ENCODE peak calls at places on chromosome 18, in seven cellular contexts. One of them, this sample, is unnamed.

GRCh38 chr18:25062720-25063119 is 289.2 kb downstream of the ZNF521 start:
- DNase-seq in NB4: no peak
- DNase-seq in IMR-90: no peak
- DNase-seq in transverse colon: no peak
- DNase-seq in fibroblast of lung: no peak
- DNase-seq in coronary artery: no peak
- DNase-seq in CD8-positive, alpha-beta T cell: no peak
- DNase-seq in this sample: no peak

GRCh38 chr18:44182363-44182762 is 498.3 kb upstream of the SETBP1 start:
- DNase-seq in fibroblast of lung: no peak
- DNase-seq in IMR-90: no peak
- DNase-seq in NB4: no peak
- DNase-seq in coronary artery: no peak
- DNase-seq in CD8-positive, alpha-beta T cell: no peak
- DNase-seq in transverse colon: no peak
- DNase-seq in this sample: no peak

GRCh38 chr18:27674411-27674810 is 489.3 kb upstream of the CHST9 start:
- DNase-seq in IMR-90: no peak
- DNase-seq in NB4: no peak
- DNase-seq in coronary artery: no peak
- DNase-seq in transverse colon: no peak
- DNase-seq in CD8-positive, alpha-beta T cell: no peak
- DNase-seq in fibroblast of lung: no peak
- DNase-seq in this sample: no peak

GRCh38 chr18:10376735-10377134 is 77.7 kb upstream of the APCDD1 start:
- DNase-seq in transverse colon: no peak
- DNase-seq in coronary artery: no peak
- DNase-seq in IMR-90: no peak
- DNase-seq in fibroblast of lung: no peak
- DNase-seq in NB4: no peak
- DNase-seq in CD8-positive, alpha-beta T cell: no peak
- DNase-seq in this sample: no peak

GRCh38 chr18:27712066-27712465 is 464.9 kb downstream of the CDH2 start:
- DNase-seq in NB4: no peak
- DNase-seq in IMR-90: no peak
- DNase-seq in transverse colon: no peak
- DNase-seq in coronary artery: no peak
- DNase-seq in fibroblast of lung: no peak
- DNase-seq in CD8-positive, alpha-beta T cell: no peak
- DNase-seq in this sample: no peak

GRCh38 chr18:4125246-4125938 is 329.7 kb downstream of the DLGAP1 start:
- DNase-seq in transverse colon: no peak
- DNase-seq in NB4: no peak
- DNase-seq in coronary artery: no peak
- DNase-seq in CD8-positive, alpha-beta T cell: no peak
- DNase-seq in IMR-90: no peak
- DNase-seq in fibroblast of lung: no peak
- DNase-seq in this sample: no peak

GRCh38 chr18:75896865-75897264 is 469.4 kb upstream of the SMIM21 start:
- DNase-seq in NB4: no peak
- DNase-seq in CD8-positive, alpha-beta T cell: no peak
- DNase-seq in fibroblast of lung: no peak
- DNase-seq in transverse colon: no peak
- DNase-seq in IMR-90: no peak
- DNase-seq in coronary artery: no peak
- DNase-seq in this sample: no peak

GRCh38 chr18:6412933-6413472 is 1.7 kb downstream of the L3MBTL4 start:
- DNase-seq in NB4: no peak
- DNase-seq in fibroblast of lung: no peak
- DNase-seq in coronary artery: no peak
- DNase-seq in IMR-90: no peak
- DNase-seq in CD8-positive, alpha-beta T cell: no peak
- DNase-seq in transverse colon: no peak
- DNase-seq in this sample: no peak

GRCh38 chr18:22175326-22175725 is 5.9 kb downstream of the GATA6 start:
- DNase-seq in transverse colon: no peak
- DNase-seq in fibroblast of lung: no peak
- DNase-seq in coronary artery: no peak
- DNase-seq in NB4: no peak
- DNase-seq in CD8-positive, alpha-beta T cell: no peak
- DNase-seq in IMR-90: no peak
- DNase-seq in this sample: no peak

GRCh38 chr18:22570492-22570891 is 152.8 kb upstream of the CTAGE1 start:
- DNase-seq in IMR-90: no peak
- DNase-seq in NB4: no peak
- DNase-seq in transverse colon: no peak
- DNase-seq in fibroblast of lung: no peak
- DNase-seq in CD8-positive, alpha-beta T cell: no peak
- DNase-seq in coronary artery: no peak
- DNase-seq in this sample: no peak

DNA sequence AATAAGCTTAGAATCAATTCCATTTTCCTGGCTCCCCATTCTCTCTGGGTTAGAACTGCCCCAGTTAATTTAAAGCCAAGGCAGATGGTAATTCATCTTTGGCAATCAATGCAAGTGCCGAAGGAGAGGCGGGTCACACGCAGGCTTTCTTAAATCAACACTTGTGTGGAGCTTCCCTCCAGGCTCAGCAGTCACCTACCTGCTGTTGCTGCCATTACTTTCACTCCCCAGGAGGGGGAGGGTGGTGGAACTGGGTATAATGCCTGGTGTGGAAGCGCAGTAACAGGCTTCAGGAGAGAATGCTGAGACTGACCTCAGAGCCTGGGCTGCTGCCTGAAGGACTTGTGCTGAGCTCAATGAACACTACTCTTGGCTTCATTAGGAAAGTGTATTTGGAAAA is 19.2 kb downstream of the TTR start:
- DNase-seq in transverse colon: peak
- DNase-seq in CD8-positive, alpha-beta T cell: no peak
- DNase-seq in coronary artery: no peak
- DNase-seq in IMR-90: no peak
- DNase-seq in NB4: peak
- DNase-seq in fibroblast of lung: no peak
- DNase-seq in this sample: no peak
- TF ChIP-seq CTCF in transverse colon: peak
- TF ChIP-seq CTCF in CD8-positive, alpha-beta T cell: no peak
- TF ChIP-seq CTCF in coronary artery: no peak
- TF ChIP-seq CTCF in IMR-90: no peak
- TF ChIP-seq CTCF in NB4: no peak
- TF ChIP-seq CTCF in fibroblast of lung: no peak
- TF ChIP-seq CTCF in this sample: peak

GRCh38 chr18:62505669-62506494 is 16.9 kb upstream of the ZCCHC2 start:
- DNase-seq in CD8-positive, alpha-beta T cell: no peak
- DNase-seq in IMR-90: no peak
- DNase-seq in transverse colon: no peak
- DNase-seq in fibroblast of lung: peak
- DNase-seq in NB4: peak
- DNase-seq in coronary artery: no peak
- DNase-seq in this sample: peak

GRCh38 chr18:62509779-62510178 is 13.0 kb upstream of the ZCCHC2 start:
- DNase-seq in coronary artery: no peak
- DNase-seq in NB4: no peak
- DNase-seq in transverse colon: no peak
- DNase-seq in CD8-positive, alpha-beta T cell: no peak
- DNase-seq in fibroblast of lung: no peak
- DNase-seq in IMR-90: no peak
- DNase-seq in this sample: no peak

GRCh38 chr18:62510744-62511143 is 12.1 kb upstream of the ZCCHC2 start:
- DNase-seq in fibroblast of lung: no peak
- DNase-seq in CD8-positive, alpha-beta T cell: no peak
- DNase-seq in IMR-90: no peak
- DNase-seq in coronary artery: no peak
- DNase-seq in transverse colon: no peak
- DNase-seq in NB4: no peak
- DNase-seq in this sample: no peak

GRCh38 chr18:62500966-62501591 is 21.7 kb upstream of the ZCCHC2 start:
- DNase-seq in coronary artery: no peak
- DNase-seq in NB4: no peak
- DNase-seq in transverse colon: no peak
- DNase-seq in CD8-positive, alpha-beta T cell: no peak
- DNase-seq in IMR-90: no peak
- DNase-seq in fibroblast of lung: no peak
- DNase-seq in this sample: no peak

DNA sequence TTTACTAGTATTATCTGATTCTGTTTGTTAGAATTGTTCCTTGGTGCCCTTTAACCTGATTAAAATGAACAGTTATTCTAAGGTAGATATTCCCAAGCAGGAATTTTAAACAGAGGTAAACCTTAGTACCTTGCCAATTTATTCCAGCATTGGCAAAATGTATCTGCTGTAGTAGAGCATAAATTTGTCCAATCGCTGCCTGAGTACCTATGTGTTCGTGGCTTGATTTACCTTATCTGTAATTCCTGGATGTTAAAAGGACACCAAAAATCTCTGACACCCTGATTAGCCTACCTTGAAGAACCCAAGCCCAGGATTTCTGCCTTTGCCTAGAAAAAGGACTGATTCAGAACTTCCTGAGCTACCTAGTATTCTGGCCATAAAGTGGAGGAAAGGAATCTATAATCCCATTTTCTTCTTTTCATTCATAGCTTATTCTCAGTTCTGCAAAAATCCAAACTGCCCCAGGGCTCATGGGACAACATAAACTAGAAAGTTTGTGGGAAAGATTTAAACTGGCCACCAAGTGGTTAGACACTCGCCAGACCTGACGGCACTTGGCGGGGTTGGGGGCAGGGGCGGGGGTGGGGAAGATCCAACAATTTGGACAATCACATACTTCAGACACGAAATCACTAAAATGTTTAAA is 16.2 kb upstream of the ZCCHC2 start:
- DNase-seq in IMR-90: no peak
- DNase-seq in NB4: no peak
- DNase-seq in CD8-positive, alpha-beta T cell: no peak
- DNase-seq in coronary artery: no peak
- DNase-seq in fibroblast of lung: no peak
- DNase-seq in transverse colon: no peak
- DNase-seq in this sample: no peak
- H3K4me3 ChIP-seq in IMR-90: peak
- H3K4me3 ChIP-seq in NB4: peak
- H3K4me3 ChIP-seq in CD8-positive, alpha-beta T cell: peak
- H3K4me3 ChIP-seq in coronary artery: peak
- H3K4me3 ChIP-seq in fibroblast of lung: peak
- H3K4me3 ChIP-seq in transverse colon: peak
- H3K4me3 ChIP-seq in this sample: no peak

DNA sequence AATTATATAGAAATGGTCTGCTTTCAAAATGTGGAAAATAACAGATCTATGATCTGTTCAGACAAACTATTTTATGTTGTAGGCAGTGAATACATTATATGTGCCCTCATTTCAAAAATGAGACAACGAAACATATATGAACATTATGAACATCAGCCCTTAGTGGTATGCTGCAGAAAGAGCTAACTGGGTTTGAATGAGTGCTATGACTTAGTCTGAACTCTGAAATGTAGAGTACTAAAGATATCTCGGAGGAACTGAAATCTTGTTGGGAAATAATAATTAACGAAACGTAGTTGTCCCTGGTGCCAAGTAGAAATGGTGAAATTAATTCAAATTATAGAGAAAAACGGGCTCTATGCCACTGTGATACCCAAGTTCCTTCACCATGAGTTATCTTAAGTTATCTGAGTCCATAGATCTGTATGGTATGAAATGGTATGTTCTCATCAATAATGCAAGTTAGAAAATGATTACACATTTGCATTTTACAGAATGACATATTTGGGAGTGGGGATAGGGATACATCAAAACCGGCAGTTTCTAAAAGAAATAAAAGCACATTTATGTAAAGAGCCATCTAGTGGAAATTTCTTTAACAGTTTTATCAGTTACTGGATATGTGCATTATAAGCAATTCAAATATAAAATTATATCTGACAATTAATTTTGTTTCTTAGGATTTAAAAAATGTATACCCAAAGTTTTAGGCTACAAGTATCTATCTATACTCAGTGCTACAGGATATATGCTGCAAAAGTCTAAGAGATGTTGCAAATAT is 26.7 kb downstream of the STARD6 start:
- DNase-seq in transverse colon: no peak
- DNase-seq in fibroblast of lung: no peak
- DNase-seq in coronary artery: no peak
- DNase-seq in IMR-90: no peak
- DNase-seq in CD8-positive, alpha-beta T cell: no peak
- DNase-seq in NB4: no peak
- DNase-seq in this sample: no peak
- TF ChIP-seq CTCF in transverse colon: no peak
- TF ChIP-seq CTCF in fibroblast of lung: no peak
- TF ChIP-seq CTCF in coronary artery: no peak
- TF ChIP-seq CTCF in IMR-90: no peak
- TF ChIP-seq CTCF in CD8-positive, alpha-beta T cell: no peak
- TF ChIP-seq CTCF in NB4: no peak
- TF ChIP-seq CTCF in this sample: peak

GRCh38 chr18:58865009-58865345 is 300 bp downstream of the ZNF532 start:
- DNase-seq in transverse colon: no peak
- DNase-seq in fibroblast of lung: no peak
- DNase-seq in coronary artery: no peak
- DNase-seq in CD8-positive, alpha-beta T cell: no peak
- DNase-seq in NB4: no peak
- DNase-seq in IMR-90: no peak
- DNase-seq in this sample: no peak

GRCh38 chr18:58865714-58866113 is 1.0 kb downstream of the ZNF532 start:
- DNase-seq in NB4: no peak
- DNase-seq in coronary artery: no peak
- DNase-seq in transverse colon: no peak
- DNase-seq in fibroblast of lung: no peak
- DNase-seq in CD8-positive, alpha-beta T cell: no peak
- DNase-seq in IMR-90: no peak
- DNase-seq in this sample: no peak

GRCh38 chr18:58868440-58868839 is 3.8 kb downstream of the ZNF532 start:
- DNase-seq in NB4: no peak
- DNase-seq in transverse colon: no peak
- DNase-seq in IMR-90: no peak
- DNase-seq in coronary artery: no peak
- DNase-seq in CD8-positive, alpha-beta T cell: no peak
- DNase-seq in fibroblast of lung: no peak
- DNase-seq in this sample: no peak

GRCh38 chr18:58866261-58867232 is 1.9 kb downstream of the ZNF532 start:
- DNase-seq in NB4: no peak
- DNase-seq in transverse colon: no peak
- DNase-seq in coronary artery: no peak
- DNase-seq in fibroblast of lung: no peak
- DNase-seq in IMR-90: no peak
- DNase-seq in CD8-positive, alpha-beta T cell: no peak
- DNase-seq in this sample: no peak

DNA sequence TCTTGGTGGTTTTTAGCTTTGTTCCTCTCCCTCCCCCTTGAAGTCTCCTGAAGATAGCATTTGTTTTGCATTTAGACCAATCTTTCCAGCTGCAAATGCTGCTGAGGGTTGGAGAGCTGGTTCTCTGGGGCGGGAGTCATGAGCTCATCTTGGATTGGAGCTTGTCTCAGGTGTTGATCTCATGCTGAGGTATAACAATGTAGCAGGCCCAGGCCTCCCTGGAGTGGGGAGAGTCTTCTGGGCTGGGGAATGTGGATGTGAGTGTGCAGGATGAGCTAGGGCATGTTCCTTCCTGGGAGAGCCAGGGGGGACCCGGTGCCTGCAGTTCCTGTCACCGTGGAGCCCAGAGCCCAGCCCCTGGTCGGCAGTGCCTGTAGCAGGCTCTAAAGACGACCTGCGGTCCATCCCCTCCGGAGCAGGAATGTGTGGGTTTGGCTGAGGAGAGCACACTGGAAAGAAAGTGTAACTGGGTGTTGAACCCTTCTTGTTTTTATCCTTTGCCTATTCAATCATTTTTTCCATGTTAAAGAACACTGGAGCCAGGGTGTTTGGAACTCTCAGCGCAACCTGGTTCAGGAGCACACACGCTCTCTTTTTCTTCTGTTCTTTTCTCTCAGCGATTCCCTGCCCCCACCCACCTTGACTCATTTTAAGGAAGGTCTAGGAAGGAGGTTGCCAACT is 2.7 kb downstream of the ZNF532 start:
- DNase-seq in NB4: no peak
- DNase-seq in CD8-positive, alpha-beta T cell: no peak
- DNase-seq in IMR-90: no peak
- DNase-seq in coronary artery: no peak
- DNase-seq in transverse colon: no peak
- DNase-seq in fibroblast of lung: no peak
- DNase-seq in this sample: no peak
- H3K4me3 ChIP-seq in NB4: no peak
- H3K4me3 ChIP-seq in CD8-positive, alpha-beta T cell: no peak
- H3K4me3 ChIP-seq in IMR-90: no peak
- H3K4me3 ChIP-seq in coronary artery: peak
- H3K4me3 ChIP-seq in transverse colon: no peak
- H3K4me3 ChIP-seq in fibroblast of lung: no peak
- H3K4me3 ChIP-seq in this sample: no peak

This sample was measured in GM06990.